ENCODE peak calls at places on chromosomes 3 and 15, in six cellular contexts. One of them, this sample, is unnamed.

GRCh38 chr15:38626443-38627050 is 61.9 kb upstream of the RASGRP1 start:
- DNase-seq in foreskin melanocyte: peak
- DNase-seq in activated CD8-positive, alpha-beta memory T cell treated with anti-CD3 and anti-CD28 coated beads, Interleukin-2, amount 50 U/mL, for 48 hours: no peak
- DNase-seq in NCI-H1436: no peak
- DNase-seq in activated CD4-positive, CD25-positive, alpha-beta regulatory T cell: no peak
- DNase-seq in hepatocyte: no peak
- DNase-seq in this sample: no peak

GRCh38 chr3:129184396-129184656 is 630 bp upstream of the CNBP start:
- DNase-seq in foreskin melanocyte: no peak
- DNase-seq in activated CD8-positive, alpha-beta memory T cell treated with anti-CD3 and anti-CD28 coated beads, Interleukin-2, amount 50 U/mL, for 48 hours: peak
- DNase-seq in NCI-H1436: no peak
- DNase-seq in activated CD4-positive, CD25-positive, alpha-beta regulatory T cell: no peak
- DNase-seq in hepatocyte: peak
- DNase-seq in this sample: no peak

GRCh38 chr3:119616056-119616455 is 18.4 kb downstream of the PLA1A start:
- DNase-seq in foreskin melanocyte: no peak
- DNase-seq in activated CD8-positive, alpha-beta memory T cell treated with anti-CD3 and anti-CD28 coated beads, Interleukin-2, amount 50 U/mL, for 48 hours: no peak
- DNase-seq in NCI-H1436: no peak
- DNase-seq in activated CD4-positive, CD25-positive, alpha-beta regulatory T cell: no peak
- DNase-seq in hepatocyte: no peak
- DNase-seq in this sample: no peak

GRCh38 chr3:46538803-46539442 is 27.2 kb downstream of the LRRC2 start:
- DNase-seq in foreskin melanocyte: no peak
- DNase-seq in activated CD8-positive, alpha-beta memory T cell treated with anti-CD3 and anti-CD28 coated beads, Interleukin-2, amount 50 U/mL, for 48 hours: peak
- DNase-seq in NCI-H1436: no peak
- DNase-seq in activated CD4-positive, CD25-positive, alpha-beta regulatory T cell: peak
- DNase-seq in hepatocyte: no peak
- DNase-seq in this sample: peak

GRCh38 chr3:120622870-120623718 is 27.0 kb downstream of the NDUFB4 start:
- DNase-seq in foreskin melanocyte: no peak
- DNase-seq in activated CD8-positive, alpha-beta memory T cell treated with anti-CD3 and anti-CD28 coated beads, Interleukin-2, amount 50 U/mL, for 48 hours: no peak
- DNase-seq in NCI-H1436: no peak
- DNase-seq in activated CD4-positive, CD25-positive, alpha-beta regulatory T cell: no peak
- DNase-seq in hepatocyte: no peak
- DNase-seq in this sample: no peak

GRCh38 chr3:45552773-45553371 is 41.7 kb upstream of the LIMD1 start:
- DNase-seq in foreskin melanocyte: no peak
- DNase-seq in activated CD8-positive, alpha-beta memory T cell treated with anti-CD3 and anti-CD28 coated beads, Interleukin-2, amount 50 U/mL, for 48 hours: no peak
- DNase-seq in NCI-H1436: no peak
- DNase-seq in activated CD4-positive, CD25-positive, alpha-beta regulatory T cell: no peak
- DNase-seq in hepatocyte: no peak
- DNase-seq in this sample: no peak

GRCh38 chr3:143239026-143239425 is 119.5 kb downstream of the CHST2 start:
- DNase-seq in foreskin melanocyte: no peak
- DNase-seq in activated CD8-positive, alpha-beta memory T cell treated with anti-CD3 and anti-CD28 coated beads, Interleukin-2, amount 50 U/mL, for 48 hours: no peak
- DNase-seq in NCI-H1436: no peak
- DNase-seq in activated CD4-positive, CD25-positive, alpha-beta regulatory T cell: no peak
- DNase-seq in hepatocyte: no peak
- DNase-seq in this sample: no peak

GRCh38 chr3:197298858-197299854 is 744 bp upstream of the DLG1 start:
- DNase-seq in foreskin melanocyte: no peak
- DNase-seq in activated CD8-positive, alpha-beta memory T cell treated with anti-CD3 and anti-CD28 coated beads, Interleukin-2, amount 50 U/mL, for 48 hours: peak
- DNase-seq in NCI-H1436: peak
- DNase-seq in activated CD4-positive, CD25-positive, alpha-beta regulatory T cell: no peak
- DNase-seq in hepatocyte: peak
- DNase-seq in this sample: peak

GRCh38 chr3:195010551-195011100 is 260.3 kb downstream of the XXYLT1 start:
- DNase-seq in foreskin melanocyte: no peak
- DNase-seq in activated CD8-positive, alpha-beta memory T cell treated with anti-CD3 and anti-CD28 coated beads, Interleukin-2, amount 50 U/mL, for 48 hours: no peak
- DNase-seq in NCI-H1436: no peak
- DNase-seq in activated CD4-positive, CD25-positive, alpha-beta regulatory T cell: no peak
- DNase-seq in hepatocyte: no peak
- DNase-seq in this sample: no peak

GRCh38 chr3:123002749-123003497 is 24.6 kb downstream of the SEMA5B start:
- DNase-seq in foreskin melanocyte: no peak
- DNase-seq in activated CD8-positive, alpha-beta memory T cell treated with anti-CD3 and anti-CD28 coated beads, Interleukin-2, amount 50 U/mL, for 48 hours: no peak
- DNase-seq in NCI-H1436: no peak
- DNase-seq in activated CD4-positive, CD25-positive, alpha-beta regulatory T cell: no peak
- DNase-seq in hepatocyte: no peak
- DNase-seq in this sample: no peak

GRCh38 chr3:146544929-146545528 is 622 bp upstream of the PLSCR1 start:
- DNase-seq in foreskin melanocyte: no peak
- DNase-seq in activated CD8-positive, alpha-beta memory T cell treated with anti-CD3 and anti-CD28 coated beads, Interleukin-2, amount 50 U/mL, for 48 hours: no peak
- DNase-seq in NCI-H1436: no peak
- DNase-seq in activated CD4-positive, CD25-positive, alpha-beta regulatory T cell: no peak
- DNase-seq in hepatocyte: no peak
- DNase-seq in this sample: no peak

GRCh38 chr3:4704552-4704951 is 211.4 kb downstream of the ITPR1 start:
- DNase-seq in foreskin melanocyte: no peak
- DNase-seq in activated CD8-positive, alpha-beta memory T cell treated with anti-CD3 and anti-CD28 coated beads, Interleukin-2, amount 50 U/mL, for 48 hours: no peak
- DNase-seq in NCI-H1436: no peak
- DNase-seq in activated CD4-positive, CD25-positive, alpha-beta regulatory T cell: no peak
- DNase-seq in hepatocyte: no peak
- DNase-seq in this sample: no peak

GRCh38 chr3:21954709-21955108 is 203.7 kb upstream of the ZNF385D start:
- DNase-seq in foreskin melanocyte: no peak
- DNase-seq in activated CD8-positive, alpha-beta memory T cell treated with anti-CD3 and anti-CD28 coated beads, Interleukin-2, amount 50 U/mL, for 48 hours: no peak
- DNase-seq in NCI-H1436: no peak
- DNase-seq in activated CD4-positive, CD25-positive, alpha-beta regulatory T cell: no peak
- DNase-seq in hepatocyte: no peak
- DNase-seq in this sample: no peak

GRCh38 chr15:45573961-45574629 is 13.1 kb upstream of the BLOC1S6 start:
- DNase-seq in foreskin melanocyte: no peak
- DNase-seq in activated CD8-positive, alpha-beta memory T cell treated with anti-CD3 and anti-CD28 coated beads, Interleukin-2, amount 50 U/mL, for 48 hours: peak
- DNase-seq in NCI-H1436: peak
- DNase-seq in activated CD4-positive, CD25-positive, alpha-beta regulatory T cell: no peak
- DNase-seq in hepatocyte: peak
- DNase-seq in this sample: no peak

GRCh38 chr15:40985541-40986330 is 32.5 kb downstream of the CHAC1 start:
- DNase-seq in foreskin melanocyte: no peak
- DNase-seq in activated CD8-positive, alpha-beta memory T cell treated with anti-CD3 and anti-CD28 coated beads, Interleukin-2, amount 50 U/mL, for 48 hours: no peak
- DNase-seq in NCI-H1436: no peak
- DNase-seq in activated CD4-positive, CD25-positive, alpha-beta regulatory T cell: no peak
- DNase-seq in hepatocyte: no peak
- DNase-seq in this sample: no peak

GRCh38 chr15:100901296-100901695 is 17.9 kb upstream of the LRRK1 start:
- DNase-seq in foreskin melanocyte: no peak
- DNase-seq in activated CD8-positive, alpha-beta memory T cell treated with anti-CD3 and anti-CD28 coated beads, Interleukin-2, amount 50 U/mL, for 48 hours: no peak
- DNase-seq in NCI-H1436: no peak
- DNase-seq in activated CD4-positive, CD25-positive, alpha-beta regulatory T cell: no peak
- DNase-seq in hepatocyte: no peak
- DNase-seq in this sample: no peak

GRCh38 chr15:68389936-68390790 is 41.8 kb downstream of the ITGA11 start:
- DNase-seq in foreskin melanocyte: peak
- DNase-seq in activated CD8-positive, alpha-beta memory T cell treated with anti-CD3 and anti-CD28 coated beads, Interleukin-2, amount 50 U/mL, for 48 hours: peak
- DNase-seq in NCI-H1436: no peak
- DNase-seq in activated CD4-positive, CD25-positive, alpha-beta regulatory T cell: no peak
- DNase-seq in hepatocyte: no peak
- DNase-seq in this sample: no peak

GRCh38 chr15:34810455-34811146 is 15.3 kb upstream of the ACTC1 start:
- DNase-seq in foreskin melanocyte: no peak
- DNase-seq in activated CD8-positive, alpha-beta memory T cell treated with anti-CD3 and anti-CD28 coated beads, Interleukin-2, amount 50 U/mL, for 48 hours: no peak
- DNase-seq in NCI-H1436: no peak
- DNase-seq in activated CD4-positive, CD25-positive, alpha-beta regulatory T cell: no peak
- DNase-seq in hepatocyte: peak
- DNase-seq in this sample: no peak

GRCh38 chr3:127307431-127307830 is 19.6 kb upstream of the PRR20G start:
- DNase-seq in foreskin melanocyte: no peak
- DNase-seq in activated CD8-positive, alpha-beta memory T cell treated with anti-CD3 and anti-CD28 coated beads, Interleukin-2, amount 50 U/mL, for 48 hours: no peak
- DNase-seq in NCI-H1436: no peak
- DNase-seq in activated CD4-positive, CD25-positive, alpha-beta regulatory T cell: no peak
- DNase-seq in hepatocyte: no peak
- DNase-seq in this sample: no peak

GRCh38 chr3:35012210-35012609 is 627.1 kb upstream of the ARPP21 start:
- DNase-seq in foreskin melanocyte: no peak
- DNase-seq in activated CD8-positive, alpha-beta memory T cell treated with anti-CD3 and anti-CD28 coated beads, Interleukin-2, amount 50 U/mL, for 48 hours: no peak
- DNase-seq in NCI-H1436: no peak
- DNase-seq in activated CD4-positive, CD25-positive, alpha-beta regulatory T cell: no peak
- DNase-seq in hepatocyte: no peak
- DNase-seq in this sample: no peak

GRCh38 chr15:70474682-70475438 is 288.5 kb downstream of the UACA start:
- DNase-seq in foreskin melanocyte: peak
- DNase-seq in activated CD8-positive, alpha-beta memory T cell treated with anti-CD3 and anti-CD28 coated beads, Interleukin-2, amount 50 U/mL, for 48 hours: no peak
- DNase-seq in NCI-H1436: no peak
- DNase-seq in activated CD4-positive, CD25-positive, alpha-beta regulatory T cell: no peak
- DNase-seq in hepatocyte: no peak
- DNase-seq in this sample: peak

GRCh38 chr15:97623091-97623661 is 337.3 kb upstream of the ARRDC4 start:
- DNase-seq in foreskin melanocyte: no peak
- DNase-seq in activated CD8-positive, alpha-beta memory T cell treated with anti-CD3 and anti-CD28 coated beads, Interleukin-2, amount 50 U/mL, for 48 hours: no peak
- DNase-seq in NCI-H1436: no peak
- DNase-seq in activated CD4-positive, CD25-positive, alpha-beta regulatory T cell: no peak
- DNase-seq in hepatocyte: no peak
- DNase-seq in this sample: no peak

GRCh38 chr3:141454906-141455602 is 31.8 kb upstream of the RASA2 start:
- DNase-seq in foreskin melanocyte: peak
- DNase-seq in activated CD8-positive, alpha-beta memory T cell treated with anti-CD3 and anti-CD28 coated beads, Interleukin-2, amount 50 U/mL, for 48 hours: no peak
- DNase-seq in NCI-H1436: peak
- DNase-seq in activated CD4-positive, CD25-positive, alpha-beta regulatory T cell: no peak
- DNase-seq in hepatocyte: peak
- DNase-seq in this sample: no peak

GRCh38 chr15:51075364-51075763 is 19.3 kb downstream of the TNFAIP8L3 start:
- DNase-seq in foreskin melanocyte: no peak
- DNase-seq in activated CD8-positive, alpha-beta memory T cell treated with anti-CD3 and anti-CD28 coated beads, Interleukin-2, amount 50 U/mL, for 48 hours: no peak
- DNase-seq in NCI-H1436: no peak
- DNase-seq in activated CD4-positive, CD25-positive, alpha-beta regulatory T cell: no peak
- DNase-seq in hepatocyte: no peak
- DNase-seq in this sample: peak

GRCh38 chr3:116030131-116030850 is 407.0 kb downstream of the GAP43 start:
- DNase-seq in foreskin melanocyte: no peak
- DNase-seq in activated CD8-positive, alpha-beta memory T cell treated with anti-CD3 and anti-CD28 coated beads, Interleukin-2, amount 50 U/mL, for 48 hours: no peak
- DNase-seq in NCI-H1436: no peak
- DNase-seq in activated CD4-positive, CD25-positive, alpha-beta regulatory T cell: no peak
- DNase-seq in hepatocyte: no peak
- DNase-seq in this sample: no peak

GRCh38 chr3:58218904-58219303 is 8.1 kb upstream of the DNASE1L3 start:
- DNase-seq in foreskin melanocyte: no peak
- DNase-seq in activated CD8-positive, alpha-beta memory T cell treated with anti-CD3 and anti-CD28 coated beads, Interleukin-2, amount 50 U/mL, for 48 hours: no peak
- DNase-seq in NCI-H1436: no peak
- DNase-seq in activated CD4-positive, CD25-positive, alpha-beta regulatory T cell: no peak
- DNase-seq in hepatocyte: no peak
- DNase-seq in this sample: no peak

GRCh38 chr3:128062033-128062745 is 10.0 kb downstream of the SEC61A1 start:
- DNase-seq in foreskin melanocyte: no peak
- DNase-seq in activated CD8-positive, alpha-beta memory T cell treated with anti-CD3 and anti-CD28 coated beads, Interleukin-2, amount 50 U/mL, for 48 hours: peak
- DNase-seq in NCI-H1436: no peak
- DNase-seq in activated CD4-positive, CD25-positive, alpha-beta regulatory T cell: no peak
- DNase-seq in hepatocyte: no peak
- DNase-seq in this sample: no peak

GRCh38 chr3:4505688-4506558 is 12.8 kb downstream of the ITPR1 start:
- DNase-seq in foreskin melanocyte: no peak
- DNase-seq in activated CD8-positive, alpha-beta memory T cell treated with anti-CD3 and anti-CD28 coated beads, Interleukin-2, amount 50 U/mL, for 48 hours: no peak
- DNase-seq in NCI-H1436: no peak
- DNase-seq in activated CD4-positive, CD25-positive, alpha-beta regulatory T cell: no peak
- DNase-seq in hepatocyte: no peak
- DNase-seq in this sample: no peak

GRCh38 chr15:58410353-58410752 is 21.4 kb upstream of the LIPC start:
- DNase-seq in foreskin melanocyte: no peak
- DNase-seq in activated CD8-positive, alpha-beta memory T cell treated with anti-CD3 and anti-CD28 coated beads, Interleukin-2, amount 50 U/mL, for 48 hours: no peak
- DNase-seq in NCI-H1436: peak
- DNase-seq in activated CD4-positive, CD25-positive, alpha-beta regulatory T cell: no peak
- DNase-seq in hepatocyte: no peak
- DNase-seq in this sample: no peak

This sample was measured in Right ventricle myocardium superior.